ENCODE peak calls at places on chromosome 15, in ten cellular contexts. J is H1, P is A549, F is sigmoid colon, O is HCT116, G is uterus, X is esophagus squamous epithelium, A is body of pancreas, M is stomach, L is GM12878. B is an unnamed sample.

GRCh38 chr15:73924258-73924921 is 1.9 kb upstream of the LOXL1 start:
- DNase-seq in J (no peak), M (no peak), P (peak; percentile 17), O (no peak), G (peak; percentile 57), F (no peak), L (no peak), A (no peak), X (no peak), B (no peak)

GRCh38 chr15:78203346-78204225 is 30.8 kb downstream of the ACSBG1 start:
- DNase-seq in P (no peak), L (no peak), G (no peak), F (no peak), O (no peak), A (peak; percentile 74), M (peak; percentile 21), J (no peak), X (no peak), B (no peak)

GRCh38 chr15:35723120-35723707 is 177.2 kb upstream of the DPH6 start:
- DNase-seq in F (no peak), A (no peak), M (no peak), J (no peak), X (no peak), O (no peak), L (no peak), G (no peak), P (no peak), B (no peak)

GRCh38 chr15:25175033-25175788 is 220.4 kb downstream of the SNRPN start:
- DNase-seq in F (no peak), A (no peak), P (no peak), X (no peak), J (no peak), O (no peak), M (peak; percentile 17), L (no peak), G (peak; percentile 6), B (no peak)

GRCh38 chr15:96887730-96888129 is 557.2 kb downstream of the NR2F2 start:
- DNase-seq in F (no peak), J (no peak), M (no peak), L (no peak), P (no peak), A (no peak), O (no peak), G (no peak), X (no peak), B (no peak)

GRCh38 chr15:77411614-77411976 is 8.3 kb downstream of the PEAK1 start:
- DNase-seq in L (no peak), X (no peak), J (no peak), M (no peak), G (no peak), O (no peak), A (no peak), F (no peak), P (no peak), B (no peak)

GRCh38 chr15:77354064-77354463 is 65.8 kb downstream of the PEAK1 start:
- DNase-seq in P (peak; percentile 26), A (no peak), G (no peak), F (no peak), L (no peak), J (no peak), M (no peak), X (no peak), O (no peak), B (no peak)

GRCh38 chr15:82750831-82751181 is 41.1 kb upstream of the AP3B2 start:
- DNase-seq in J (no peak), F (no peak), G (no peak), O (no peak), M (no peak), P (peak; percentile 33), X (no peak), A (peak; percentile 20), L (peak; percentile 4), B (no peak)

DNA sequence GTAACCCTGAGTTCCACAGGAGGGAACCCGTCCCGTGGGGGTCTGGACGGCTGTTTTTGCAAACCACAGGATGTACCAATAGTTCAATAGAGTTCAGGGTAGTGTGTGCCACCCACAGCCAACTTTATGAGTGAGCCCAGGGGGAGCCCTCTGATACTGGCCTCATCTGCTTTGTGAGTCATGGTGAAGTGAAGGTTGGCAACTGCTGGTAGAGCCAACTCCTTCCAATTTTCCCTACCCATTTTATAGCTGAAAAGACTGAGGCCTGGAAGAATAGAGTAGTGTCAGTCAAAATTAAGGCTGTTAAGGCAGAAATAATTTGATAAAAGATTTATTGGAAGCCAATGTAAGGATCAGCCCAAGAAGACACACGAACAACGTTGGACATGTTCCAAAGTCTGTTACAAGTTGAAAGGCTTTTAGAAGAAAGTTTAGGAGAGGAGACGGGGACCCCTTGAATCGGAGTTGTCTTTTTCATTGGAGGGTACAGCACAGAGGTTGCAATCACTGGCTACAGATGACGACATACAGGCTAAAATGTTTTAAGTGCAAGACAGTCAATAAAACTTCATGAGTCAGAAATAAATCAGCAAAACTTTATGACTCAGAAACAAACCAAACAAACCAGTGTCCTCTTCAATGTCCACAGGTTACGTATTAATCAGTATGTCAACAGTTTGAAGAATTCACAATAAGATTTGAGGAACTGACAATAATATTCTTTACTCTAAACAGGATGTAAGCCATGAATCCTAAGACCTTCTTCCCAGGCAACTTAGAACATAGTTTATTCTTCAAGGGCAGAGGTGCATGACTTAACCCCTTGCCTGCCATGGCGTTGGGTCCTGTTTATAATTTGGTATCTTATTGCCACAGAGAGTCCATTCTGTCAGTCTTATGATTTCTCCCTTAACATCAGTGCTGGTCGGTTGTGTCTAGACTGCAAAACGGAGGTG is 62.9 kb upstream of the NR2E3 start:
- DNase-seq in G (no peak), F (no peak), L (no peak), A (no peak), X (no peak), J (no peak), M (no peak), P (peak; percentile 98), O (peak; percentile 90), B (no peak)
- H3K27ac ChIP-seq in G (no peak overlapping the region), F (no peak overlapping the region), L (no peak overlapping the region), A (no peak overlapping the region), X (no peak overlapping the region), J (no peak overlapping the region), M (no peak overlapping the region), P (peak overlapping the region; percentile 99), O (peak overlapping the region; percentile 59), B (no peak overlapping the region)

GRCh38 chr15:63059573-63060216 is 17.1 kb downstream of the TPM1 start:
- DNase-seq in M (no peak), P (no peak), X (no peak), F (no peak), L (no peak), A (no peak), J (no peak), G (no peak), O (no peak), B (no peak)

GRCh38 chr15:63059075-63059474 is 16.5 kb downstream of the TPM1 start:
- DNase-seq in X (no peak), A (no peak), O (no peak), J (no peak), G (no peak), L (no peak), P (no peak), M (no peak), F (no peak), B (no peak)

GRCh38 chr15:63061971-63062370 is 19.4 kb downstream of the TPM1 start:
- DNase-seq in A (no peak), M (no peak), X (no peak), L (no peak), J (no peak), G (no peak), O (no peak), P (no peak), F (no peak), B (no peak)

GRCh38 chr15:63063164-63063756 is 20.7 kb downstream of the TPM1 start:
- DNase-seq in L (no peak), J (no peak), P (no peak), F (no peak), A (no peak), X (no peak), O (no peak), M (no peak), G (no peak), B (no peak)

DNA sequence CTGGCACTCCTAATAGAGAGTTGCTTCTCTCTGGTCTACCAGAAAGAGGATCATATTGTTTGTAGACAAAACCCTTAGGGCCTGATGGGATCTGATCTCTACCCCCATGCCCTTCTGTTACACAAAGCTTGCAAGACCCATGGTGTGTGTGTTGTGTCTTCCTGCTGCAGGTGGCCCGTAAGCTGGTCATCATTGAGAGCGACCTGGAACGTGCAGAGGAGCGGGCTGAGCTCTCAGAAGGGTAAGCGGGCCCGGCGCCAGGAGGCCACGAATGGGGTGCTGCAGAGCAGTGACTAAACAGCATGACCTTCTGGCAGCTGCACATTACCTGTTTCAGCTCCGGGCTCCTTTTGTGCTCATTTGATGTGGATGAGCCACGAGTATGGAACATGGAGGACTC is 18.2 kb downstream of the TPM1 start:
- DNase-seq in A (no peak), L (no peak), G (no peak), O (no peak), F (no peak), X (no peak), P (no peak), M (no peak), J (no peak), B (no peak)
- TF ChIP-seq POLR2A in A (no peak), L (no peak), G (no peak), O (no peak), F (no peak), X (no peak), P (no peak), M (no peak), J (no peak), B (no peak)

GRCh38 chr15:64842986-64843561 is 1.4 kb downstream of the PLEKHO2 start:
- DNase-seq in A (peak; percentile 39), M (no peak), F (peak; percentile 92), X (no peak), P (no peak), G (peak; percentile 75), J (no peak), O (no peak), L (no peak), B (peak; percentile 75)

GRCh38 chr15:64841258-64842098 is at the start of gene PLEKHO2:
- DNase-seq in X (peak; percentile 74), P (peak; percentile 99), J (peak; percentile 87), O (peak; percentile 73), G (peak; percentile 98), M (peak; percentile 93), A (peak; percentile 93), F (peak; percentile 99), L (peak; percentile 53), B (peak; percentile 94)

GRCh38 chr15:64844576-64845140 is 2.9 kb downstream of the PLEKHO2 start:
- DNase-seq in X (no peak), L (no peak), M (no peak), F (peak; percentile 66), A (no peak), G (no peak), P (no peak), J (no peak), O (no peak), B (no peak)

GRCh38 chr15:64843996-64844395 is 2.3 kb downstream of the PLEKHO2 start:
- DNase-seq in L (no peak), F (peak; percentile 65), J (no peak), G (no peak), M (no peak), P (no peak), X (no peak), A (no peak), O (no peak), B (no peak)

DNA sequence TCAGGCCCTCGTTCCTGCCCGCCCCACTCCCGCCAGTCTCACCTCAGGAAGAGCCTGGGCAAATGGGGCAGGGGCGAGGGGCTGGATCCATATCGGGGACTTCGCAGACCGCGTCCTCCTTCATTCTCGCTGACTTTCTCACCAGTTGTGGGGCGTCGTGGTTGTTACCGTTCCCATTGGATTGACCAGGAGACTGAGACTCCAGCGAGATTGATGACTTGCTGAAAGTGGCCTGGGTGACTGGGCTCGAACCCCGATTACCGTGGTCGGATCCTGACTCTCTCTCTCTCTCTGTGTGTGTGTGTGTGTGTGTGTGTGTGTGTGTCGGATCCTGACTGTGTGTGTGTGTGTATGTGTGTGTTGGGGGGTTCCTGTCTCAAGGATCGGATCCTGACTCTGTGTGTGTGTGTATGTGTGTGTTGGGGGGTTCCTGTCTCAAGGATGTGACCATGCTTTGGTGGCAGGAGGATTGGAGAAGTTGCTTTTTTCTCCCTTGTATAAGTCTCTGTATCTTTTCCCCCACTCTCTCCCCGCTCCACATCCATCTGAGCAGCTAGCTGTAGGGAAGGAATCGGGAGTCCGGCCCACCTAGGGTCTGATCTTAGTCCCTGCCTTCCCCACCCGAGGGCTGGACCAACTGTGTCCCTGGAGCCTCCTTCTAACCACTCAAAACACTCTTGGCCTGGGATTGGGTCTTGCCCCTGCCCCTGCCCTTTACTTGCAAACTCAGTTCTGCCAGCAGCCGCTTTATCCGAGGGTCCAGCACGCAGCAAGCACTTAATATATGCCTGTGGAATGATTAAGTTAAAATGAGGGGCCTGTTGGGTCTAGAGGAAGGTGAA is 605 bp downstream of the PLEKHO2 start:
- DNase-seq in J (no peak), G (no peak), P (peak; percentile 29), F (peak; percentile 78), M (no peak), O (no peak), L (no peak), A (no peak), X (no peak), B (peak; percentile 42)
- H3K27ac ChIP-seq in J (peak overlapping the region; percentile 53), G (peak overlapping the region; percentile 94), P (peak overlapping the region; percentile 82), F (peak overlapping the region; percentile 99), M (peak overlapping the region; percentile 93), O (peak overlapping the region; percentile 56), L (peak overlapping the region; percentile 67), A (peak overlapping the region; percentile 83), X (peak overlapping the region; percentile 90), B (peak overlapping the region; percentile 98)

DNA sequence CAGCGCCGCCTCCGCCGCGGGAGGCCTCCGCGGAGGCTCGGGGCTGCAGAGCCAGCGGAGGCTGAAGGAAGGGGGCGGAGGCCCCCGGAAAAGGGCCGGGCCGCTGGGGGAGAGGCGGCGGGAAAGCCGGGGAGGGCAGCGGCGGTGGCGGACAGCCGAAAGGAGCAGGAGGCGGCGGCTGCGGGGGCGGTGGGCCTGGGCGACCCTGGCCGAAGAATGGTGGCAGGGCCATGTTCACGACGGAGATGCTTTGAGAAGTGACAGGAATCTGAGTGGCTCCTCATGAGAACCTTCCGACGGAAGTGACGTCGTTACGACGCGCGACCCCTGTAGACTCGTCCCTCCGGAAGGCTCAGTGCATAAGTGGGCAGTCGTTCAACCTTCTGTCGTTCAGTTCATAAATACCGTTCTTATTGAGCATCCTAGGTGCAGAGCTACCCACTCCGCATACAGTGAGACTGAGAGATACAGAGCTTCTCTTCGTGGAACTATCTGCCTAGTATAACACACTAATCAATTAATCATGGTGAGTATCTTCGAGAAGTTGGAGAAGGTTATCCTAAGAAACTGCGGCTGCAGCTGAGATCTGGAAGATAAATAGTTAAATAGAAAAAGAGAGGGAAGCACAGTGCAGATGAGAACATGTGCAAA is at the start of gene PDCD7:
- DNase-seq in J (peak; percentile 60), P (peak; percentile 98), M (peak; percentile 88), O (peak; percentile 88), A (peak; percentile 90), F (peak; percentile 93), L (peak; percentile 77), X (peak; percentile 37), G (peak; percentile 87), B (peak; percentile 64)
- TF ChIP-seq POLR2A in J (no peak), P (peak; percentile 96), M (no peak), O (peak; percentile 96), A (peak; percentile 38), F (peak; percentile 48), L (peak; percentile 93), X (peak; percentile 72), G (peak; percentile 16), B (peak; percentile 31)